ENCODE peak calls at places on chromosome 12, in six cellular contexts. H is HCT116, U is endothelial cell of umbilical vein, S is K562, P is neural progenitor cell, L is IMR-90. K is an unnamed sample.

GRCh38 chr12:49367381-49368239 is at the start of gene SPATS2:
- DNase-seq in H (no peak), U (peak; percentile 65), S (peak; percentile 96), L (no peak), P (no peak), K (no peak)

GRCh38 chr12:2845280-2845679 is 10.4 kb upstream of the NRIP2 start:
- DNase-seq in L (peak; percentile 85), P (peak; percentile 37), S (no peak), H (no peak), U (peak; percentile 74), K (no peak)

GRCh38 chr12:106142591-106143261 is 4.0 kb upstream of the NUAK1 start:
- DNase-seq in U (no peak), L (no peak), S (no peak), H (no peak), P (no peak), K (no peak)

GRCh38 chr12:26723379-26724308 is 109.3 kb downstream of the ITPR2 start:
- DNase-seq in P (no peak), L (peak; percentile 78), S (no peak), H (no peak), U (peak; percentile 63), K (no peak)

GRCh38 chr12:126385785-126386184 is 1320.5 kb downstream of the AACS start:
- DNase-seq in L (no peak), U (no peak), S (no peak), H (no peak), P (no peak), K (no peak)

GRCh38 chr12:116171549-116171948 is 105.9 kb downstream of the MED13L start:
- DNase-seq in H (no peak), L (peak; percentile 54), U (peak; percentile 46), S (no peak), P (no peak), K (no peak)

GRCh38 chr12:120581998-120582397 is 796 bp upstream of the POP5 start:
- DNase-seq in L (peak; percentile 10), S (no peak), U (peak; percentile 38), H (no peak), P (no peak), K (no peak)

GRCh38 chr12:115101518-115101917 is 417.5 kb upstream of the TBX3 start:
- DNase-seq in U (no peak), L (no peak), P (no peak), H (no peak), S (no peak), K (no peak)

GRCh38 chr12:56158926-56159461 is 835 bp downstream of the MYL6 start:
- DNase-seq in U (peak; percentile 57), L (peak; percentile 58), S (no peak), P (peak; percentile 77), H (no peak), K (no peak)

GRCh38 chr12:58678753-58679152 is 241.6 kb downstream of the LRIG3 start:
- DNase-seq in S (no peak), U (no peak), L (no peak), H (no peak), P (no peak), K (no peak)

GRCh38 chr12:62014330-62014729 is 245.9 kb upstream of the USP15 start:
- DNase-seq in L (no peak), U (no peak), H (no peak), P (no peak), S (no peak), K (no peak)

GRCh38 chr12:65891987-65892481 is 67.8 kb downstream of the HMGA2 start:
- DNase-seq in L (peak; percentile 99), H (peak; percentile 80), S (no peak), P (no peak), U (peak; percentile 91), K (no peak)

GRCh38 chr12:69872804-69873203 is 47.8 kb downstream of the MYRFL start:
- DNase-seq in S (no peak), H (no peak), P (no peak), U (peak; percentile 6), L (peak; percentile 5), K (no peak)

GRCh38 chr12:47729233-47729632 is 3.9 kb upstream of the ENDOU start:
- DNase-seq in S (no peak), U (no peak), H (no peak), P (no peak), L (peak; percentile 87), K (no peak)

GRCh38 chr12:82479511-82479910 is 121.2 kb downstream of the METTL25 start:
- DNase-seq in L (peak; percentile 59), H (no peak), S (no peak), P (peak; percentile 20), U (peak; percentile 70), K (peak; percentile 8)

GRCh38 chr12:121325922-121326396 is 26.3 kb downstream of the ANAPC5 start:
- DNase-seq in H (no peak), U (peak; percentile 87), P (no peak), L (no peak), S (no peak), K (no peak)

GRCh38 chr12:131755305-131756113 is 44.6 kb downstream of the SFSWAP start:
- DNase-seq in P (peak; percentile 45), L (peak; percentile 10), U (no peak), H (peak; percentile 47), S (peak; percentile 46), K (no peak)

GRCh38 chr12:10121278-10121677 is 8.7 kb downstream of the CLEC7A start:
- DNase-seq in U (no peak), P (no peak), S (no peak), L (no peak), H (no peak), K (no peak)

GRCh38 chr12:113373966-113374365 is 15.6 kb downstream of the PLBD2 start:
- DNase-seq in S (no peak), L (no peak), U (no peak), H (no peak), P (no peak), K (no peak)

GRCh38 chr12:97148941-97149559 is 242.0 kb downstream of the NEDD1 start:
- DNase-seq in S (peak; percentile 28), H (peak; percentile 29), L (peak; percentile 4), P (peak; percentile 86), U (peak; percentile 31), K (no peak)

DNA sequence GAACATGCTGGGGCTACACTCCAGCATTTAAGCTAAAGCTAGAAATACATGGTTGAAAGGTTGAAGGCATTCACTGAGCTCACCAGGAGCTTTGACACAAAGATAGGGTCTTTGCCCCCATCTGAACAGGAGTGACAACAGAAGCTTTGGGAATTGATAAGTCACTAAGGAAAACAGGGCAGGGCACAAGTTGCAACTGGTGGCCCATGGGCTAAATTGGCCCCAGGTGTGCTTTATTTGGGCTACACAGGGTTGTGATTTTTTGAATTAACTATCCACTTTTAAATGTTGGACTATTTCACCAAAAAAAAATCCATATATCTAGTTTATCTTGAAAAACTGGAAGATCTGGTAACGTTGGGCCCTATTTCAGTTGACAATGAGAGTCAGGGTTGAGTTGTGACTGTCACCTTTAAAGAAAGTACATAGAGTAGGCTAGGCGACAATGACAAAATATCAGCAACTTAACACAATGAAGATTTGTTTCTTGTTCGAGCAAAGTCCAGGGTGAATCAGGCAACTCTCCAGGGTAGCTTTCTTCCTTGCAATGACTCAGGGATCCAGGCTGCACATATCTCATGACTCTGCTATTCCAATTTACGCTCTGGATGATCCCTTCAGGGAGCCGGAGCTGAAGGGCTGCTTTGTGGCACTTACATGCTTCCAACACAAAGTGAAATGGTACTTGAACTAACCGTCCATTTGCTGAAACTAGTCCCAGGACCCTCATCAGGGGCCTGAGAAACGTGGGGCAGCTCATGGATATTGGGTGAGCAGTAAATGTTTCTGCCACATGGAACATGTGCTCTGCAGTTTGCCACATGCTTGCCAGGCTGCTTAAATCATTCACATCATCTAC is 13.3 kb upstream of the EIF4B start:
- DNase-seq in U (no peak), L (peak; percentile 60), P (no peak), H (peak; percentile 80), S (peak; percentile 65), K (no peak)
- H3K4me3 ChIP-seq in U (no peak overlapping the region), L (no peak overlapping the region), P (no peak overlapping the region), H (peak overlapping the region; percentile 2), S (no peak overlapping the region), K (no peak overlapping the region)

GRCh38 chr12:4807116-4807783 is 87.0 kb downstream of the GALNT8 start:
- DNase-seq in L (no peak), P (peak; percentile 15), U (no peak), S (no peak), H (no peak), K (no peak)

GRCh38 chr12:4807813-4808212 is 87.6 kb downstream of the GALNT8 start:
- DNase-seq in U (no peak), L (no peak), S (no peak), H (no peak), P (no peak), K (no peak)

GRCh38 chr12:4810219-4810671 is 90.0 kb downstream of the GALNT8 start:
- DNase-seq in U (no peak), S (no peak), H (no peak), L (no peak), P (no peak), K (no peak)

GRCh38 chr12:4809013-4809448 is 88.8 kb downstream of the GALNT8 start:
- DNase-seq in L (no peak), P (peak; percentile 79), U (no peak), H (no peak), S (no peak), K (no peak)

GRCh38 chr12:4809449-4810218 is 89.4 kb downstream of the GALNT8 start:
- DNase-seq in H (no peak), L (no peak), P (peak; percentile 66), U (no peak), S (no peak), K (no peak)
- H3K9me3 ChIP-seq in H (no peaks in the 10 kb centered on the region), L (no peaks in the 10 kb centered on the region), P (no peaks in the 10 kb centered on the region), U (no peaks in the 10 kb centered on the region), S (no peaks in the 10 kb centered on the region), K (no peaks in the 10 kb centered on the region)

DNA sequence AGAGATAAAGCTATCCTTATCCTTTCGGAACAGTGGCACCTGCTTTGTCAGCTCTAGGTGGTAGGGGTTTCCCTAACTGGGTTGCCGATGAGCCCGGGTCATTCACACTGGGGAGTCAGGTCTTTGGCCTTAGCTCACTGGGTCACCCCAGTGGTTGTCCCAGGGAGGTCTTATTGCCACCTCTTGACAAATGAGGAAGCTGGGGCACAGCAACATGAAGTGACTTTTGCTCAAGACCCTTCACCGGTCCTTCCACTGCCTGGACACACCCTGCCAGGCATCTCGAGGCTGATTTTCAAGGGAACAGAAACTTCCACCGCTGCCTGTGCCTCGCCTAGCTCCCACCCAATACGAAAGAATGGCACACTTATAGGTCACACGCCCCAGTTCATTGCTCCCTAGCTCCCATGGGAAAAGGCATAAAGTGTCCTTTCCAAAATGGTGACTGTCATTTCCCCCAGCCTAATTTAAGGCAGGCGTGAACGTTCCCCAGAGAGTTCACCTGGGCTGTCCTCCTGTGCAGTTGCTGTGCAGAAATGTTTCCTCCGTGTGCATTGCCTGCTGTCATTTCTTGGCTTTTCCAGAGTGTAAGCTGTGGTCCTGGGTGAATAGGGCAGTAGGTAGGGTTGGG is 156.1 kb upstream of the CCND2 start:
- DNase-seq in H (no peak), P (no peak), U (no peak), S (no peak), L (no peak), K (no peak)
- H3K9ac ChIP-seq in H (no peak overlapping the region), P (no peak overlapping the region), U (no peak overlapping the region), S (no peak overlapping the region), L (no peak overlapping the region), K (no peak overlapping the region)

DNA sequence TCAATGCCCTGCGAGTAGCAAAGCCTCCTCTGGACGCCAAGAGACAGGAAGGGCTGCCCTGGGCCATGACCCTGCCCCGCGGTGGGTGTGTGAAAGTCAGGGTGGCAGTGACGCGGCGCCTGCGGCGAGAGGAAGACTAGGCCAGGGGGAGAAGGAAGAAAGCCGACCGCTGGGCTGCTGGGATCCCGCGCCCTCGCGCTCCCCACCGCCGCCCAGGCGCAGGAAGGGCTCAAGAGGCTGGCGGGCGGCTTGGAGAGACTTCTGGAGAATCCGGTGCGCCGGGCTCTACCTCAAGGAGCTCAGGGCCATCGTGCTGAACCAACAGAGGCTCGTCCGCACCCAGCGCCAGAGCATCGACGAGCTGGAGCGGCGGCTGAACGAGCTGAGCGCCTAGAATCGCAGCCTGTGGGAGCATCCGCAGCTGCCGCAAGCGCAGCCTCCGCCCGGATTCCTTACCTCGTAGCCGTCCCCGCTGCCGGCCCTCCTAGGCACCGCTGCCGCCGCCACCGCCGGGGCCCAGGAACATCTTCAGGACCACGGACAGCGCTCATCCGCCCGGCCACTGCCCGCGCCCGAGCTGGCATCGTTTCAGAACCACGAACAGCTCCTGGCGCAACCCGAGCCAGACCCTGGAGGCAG is 105.0 kb upstream of the PRB2 start:
- DNase-seq in P (peak; percentile 97), S (peak; percentile 56), H (no peak), U (peak; percentile 75), L (peak; percentile 50), K (no peak)
- H3K4me3 ChIP-seq in P (peak overlapping the region; percentile 42), S (no peak overlapping the region), H (no peak overlapping the region), U (no peak overlapping the region), L (no peak overlapping the region), K (no peak overlapping the region)

K was measured in SK-N-MC.